ENCODE peak calls at places on chromosomes 4 and X, in six cellular contexts. L is NCI-H524, F is cardiac fibroblast, W is anterior cingulate cortex, B is GM12865, Y is HFFc6. G is an unnamed sample.

GRCh38 chr4:113404846-113405245 is 355.4 kb downstream of the ANK2 start:
- DNase-seq in L (no peak), F (no peak), W (no peak), B (no peak), Y (no peak), G (no peak)

GRCh38 chr4:78599931-78600375 is 48.4 kb downstream of the ANXA3 start:
- DNase-seq in L (no peak), F (no peak), W (no peak), B (no peak), Y (no peak), G (no peak)

GRCh38 chrX:15242899-15243555 is 26.9 kb downstream of the ASB9 start:
- DNase-seq in L (peak; percentile 20), F (peak; percentile 60), W (no peak), B (peak; percentile 44), Y (peak; percentile 33), G (peak; percentile 36)

GRCh38 chrX:121642415-121642814 is 595.0 kb downstream of the GLUD2 start:
- DNase-seq in L (no peak), F (peak; percentile 12), W (no peak), B (no peak), Y (no peak), G (no peak)

GRCh38 chr4:83196936-83197335 is 82.4 kb upstream of the PLAC8 start:
- DNase-seq in L (no peak), F (no peak), W (no peak), B (no peak), Y (no peak), G (no peak)

GRCh38 chrX:117835034-117835433 is 281.6 kb downstream of the KLHL13 start:
- DNase-seq in L (no peak), F (no peak), W (no peak), B (no peak), Y (no peak), G (no peak)

GRCh38 chr4:39770471-39770870 is 72.5 kb downstream of the UBE2K start:
- DNase-seq in L (no peak), F (no peak), W (no peak), B (no peak), Y (no peak), G (no peak)

GRCh38 chrX:31268359-31268758 is 196.5 kb upstream of the FTHL17 start:
- DNase-seq in L (no peak), F (no peak), W (no peak), B (no peak), Y (no peak), G (no peak)

GRCh38 chr4:61628727-61629126 is 428.6 kb downstream of the ADGRL3 start:
- DNase-seq in L (no peak), F (no peak), W (no peak), B (no peak), Y (no peak), G (no peak)

GRCh38 chr4:141307241-141307689 is 86.6 kb downstream of the ZNF330 start:
- DNase-seq in L (no peak), F (peak; percentile 74), W (peak; percentile 4), B (peak; percentile 98), Y (peak; percentile 65), G (peak; percentile 9)

GRCh38 chr4:2686379-2687265 is 69.5 kb downstream of the TNIP2 start:
- DNase-seq in L (no peak), F (no peak), W (no peak), B (no peak), Y (no peak), G (no peak)

G was measured in frontal cortex.